ENCODE peak calls at places on chromosomes 4 and X, in five cellular contexts. M is suprapubic skin, O is HepG2, Y is GM12878, D is GM23338. Z is an unnamed sample.

GRCh38 chr4:53489279-53489889 is 101.9 kb downstream of the LNX1 start:
- DNase-seq in M (no peak), O (no peak), Y (no peak), D (no peak), Z (no peak)

GRCh38 chr4:127604949-127605709 is 27.6 kb upstream of the INTU start:
- DNase-seq in M (no peak), O (peak), Y (no peak), D (peak), Z (no peak)

GRCh38 chr4:169899295-169899694 is 126.9 kb downstream of the MFAP3L start:
- DNase-seq in M (no peak), O (no peak), Y (no peak), D (no peak), Z (no peak)

GRCh38 chr4:14168919-14169318 is 541.4 kb upstream of the BOD1L1 start:
- DNase-seq in M (no peak), O (no peak), Y (peak), D (no peak), Z (peak)

GRCh38 chrX:82141942-82142341 is 940.0 kb downstream of the SH3BGRL start:
- DNase-seq in M (no peak), O (no peak), Y (no peak), D (no peak), Z (no peak)

GRCh38 chrX:148259990-148260389 is 240.4 kb upstream of the AFF2 start:
- DNase-seq in M (no peak), O (no peak), Y (no peak), D (no peak), Z (no peak)

GRCh38 chr4:166816901-166817300 is 417.4 kb downstream of the SPOCK3 start:
- DNase-seq in M (no peak), O (no peak), Y (no peak), D (no peak), Z (no peak)

GRCh38 chr4:169909479-169909878 is 116.7 kb downstream of the MFAP3L start:
- DNase-seq in M (no peak), O (no peak), Y (no peak), D (no peak), Z (no peak)

GRCh38 chrX:150533863-150534262 is 34.6 kb upstream of the MTM1 start:
- DNase-seq in M (no peak), O (no peak), Y (no peak), D (no peak), Z (no peak)

GRCh38 chrX:19194285-19195242 is 72.3 kb upstream of the ADGRG2 start:
- DNase-seq in M (no peak), O (no peak), Y (peak), D (no peak), Z (no peak)

GRCh38 chrX:12702509-12703091 is 88.6 kb upstream of the PRPS2 start:
- DNase-seq in M (no peak), O (peak), Y (no peak), D (peak), Z (no peak)

GRCh38 chr4:30718021-30718888 is 1.9 kb upstream of the PCDH7 start:
- DNase-seq in M (no peak), O (no peak), Y (no peak), D (peak), Z (peak)

GRCh38 chr4:82372874-82373815 is 646 bp downstream of the HNRNPD start:
- DNase-seq in M (peak), O (peak), Y (peak), D (peak), Z (peak)
- TF ChIP-seq POLR2AphosphoS5 in M (no peak), O (no peak), Y (peak), D (no peak), Z (peak)

DNA sequence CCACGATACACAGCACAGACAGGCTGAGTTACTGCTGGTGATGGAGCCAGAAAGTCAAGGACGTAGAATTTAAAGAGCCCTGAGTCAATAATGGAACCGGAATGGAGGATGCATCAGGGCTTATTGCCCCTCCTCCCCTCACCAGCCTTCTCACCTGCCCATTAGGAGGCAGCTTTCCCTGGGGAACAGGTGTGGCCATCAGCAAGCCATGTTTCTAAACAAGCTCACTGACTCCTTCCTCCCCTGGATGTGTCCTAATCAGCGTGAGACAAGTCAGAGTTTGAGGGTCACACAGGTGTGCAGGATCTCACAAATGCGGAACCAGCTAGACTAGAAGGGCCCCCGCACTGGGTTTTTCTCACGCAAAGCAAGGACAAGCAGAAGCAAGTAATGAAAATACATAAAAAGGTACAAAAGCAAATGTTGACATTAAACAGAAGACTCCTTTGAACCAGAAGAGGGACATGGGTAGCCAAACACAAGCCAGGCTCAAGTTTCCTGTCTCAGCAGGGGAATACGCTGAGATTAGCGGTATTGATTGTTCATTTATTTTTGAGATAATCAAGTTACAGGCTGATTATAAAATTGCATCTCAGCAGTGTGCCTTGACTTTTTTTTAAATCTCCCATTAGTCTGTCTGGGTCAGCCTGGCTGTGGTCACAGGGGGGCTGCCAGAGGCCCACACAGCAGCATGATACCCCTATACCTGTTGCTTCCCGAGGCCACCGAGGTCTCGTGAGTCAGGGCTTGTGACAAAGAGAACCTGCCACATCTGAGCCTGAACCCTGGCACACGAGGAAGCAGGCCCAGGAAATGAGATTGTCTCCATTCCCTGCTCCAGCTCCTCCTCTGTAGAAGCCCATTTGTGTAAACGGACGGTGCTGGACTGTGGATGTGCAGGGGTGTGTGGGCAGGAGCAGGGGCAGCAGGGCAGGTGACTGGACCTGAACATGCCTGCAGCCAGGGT is 37.4 kb downstream of the CCKAR start:
- DNase-seq in M (no peak), O (no peak), Y (no peak), D (peak), Z (peak)
- TF ChIP-seq POLR2AphosphoS5 in M (no peak), O (no peak), Y (no peak), D (no peak), Z (peak)

GRCh38 chr4:140150886-140151699 is 2.9 kb downstream of the MAML3 start:
- DNase-seq in M (peak), O (no peak), Y (no peak), D (peak), Z (peak)

GRCh38 chr4:140150636-140150885 is 3.4 kb downstream of the MAML3 start:
- DNase-seq in M (peak), O (no peak), Y (no peak), D (no peak), Z (peak)

GRCh38 chr4:140151700-140152014 is 2.3 kb downstream of the MAML3 start:
- DNase-seq in M (peak), O (peak), Y (no peak), D (peak), Z (peak)

GRCh38 chr4:140152015-140152703 is 1.8 kb downstream of the MAML3 start:
- DNase-seq in M (peak), O (no peak), Y (no peak), D (peak), Z (peak)

DNA sequence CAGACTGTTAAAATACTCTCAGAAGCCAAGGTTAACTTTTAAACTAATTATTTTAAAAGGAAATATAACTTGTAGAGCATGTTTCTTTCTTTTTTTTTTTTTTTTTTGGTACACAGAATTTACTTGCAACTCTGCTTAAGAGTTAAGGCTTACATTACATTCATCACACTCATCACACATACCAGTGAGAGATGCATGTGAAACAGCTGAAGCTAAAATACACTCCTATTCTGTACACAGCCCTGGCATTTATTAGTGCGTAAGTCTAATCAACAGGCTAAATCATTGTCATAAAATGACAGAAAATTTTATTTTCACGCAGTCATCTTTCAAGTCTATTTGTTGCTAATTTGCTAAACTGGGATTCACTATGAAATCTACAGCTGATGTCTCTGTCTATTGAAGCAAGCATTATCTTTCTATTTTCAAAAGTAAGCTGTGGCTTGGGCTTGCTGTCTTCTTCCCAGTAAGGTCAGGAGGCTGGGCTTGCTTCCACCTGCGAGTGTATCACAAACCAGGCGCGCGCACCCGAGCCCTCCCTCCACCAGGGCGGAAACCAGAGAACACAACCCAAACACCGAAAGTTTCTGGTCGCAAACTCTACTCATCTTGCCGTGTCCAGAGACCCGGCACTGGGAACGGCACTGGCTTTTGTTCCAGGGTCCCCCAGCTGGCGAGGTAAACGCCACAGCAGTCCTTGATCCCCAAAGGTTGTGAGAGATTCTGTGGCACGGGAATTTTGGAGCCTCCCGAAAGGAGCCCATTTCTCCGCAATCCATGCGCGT is 3.9 kb downstream of the MAML3 start:
- DNase-seq in M (peak), O (no peak), Y (no peak), D (peak), Z (peak)
- TF ChIP-seq POLR2AphosphoS5 in M (no peak), O (no peak), Y (no peak), D (peak), Z (no peak)

DNA sequence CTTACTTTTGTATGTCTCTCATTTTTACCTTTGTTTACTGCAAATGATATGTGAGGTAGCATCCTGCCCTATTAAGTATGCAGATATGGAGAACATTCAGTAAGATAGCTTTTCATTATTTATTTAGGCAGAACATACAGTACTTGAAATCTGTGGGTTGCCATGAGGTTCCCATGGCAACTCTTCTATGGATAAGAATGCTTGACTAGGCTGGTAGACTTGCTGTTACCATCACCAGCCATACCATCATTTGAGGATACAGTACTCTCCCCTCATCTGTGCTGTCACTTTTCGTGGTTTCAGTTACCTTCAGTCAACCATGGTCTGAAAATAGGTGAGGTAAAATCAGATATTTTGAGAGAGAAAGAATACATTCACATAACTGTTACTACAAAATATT is 56.7 kb downstream of the NAF1 start:
- DNase-seq in M (no peak), O (no peak), Y (no peak), D (peak), Z (no peak)
- TF ChIP-seq POLR2AphosphoS5 in M (no peak), O (no peak), Y (no peak), D (no peak), Z (no peak)

GRCh38 chr4:112702892-112703291 is 65.9 kb downstream of the LARP7 start:
- DNase-seq in M (no peak), O (no peak), Y (no peak), D (no peak), Z (no peak)

GRCh38 chr4:112706840-112707207 is 69.9 kb downstream of the LARP7 start:
- DNase-seq in M (no peak), O (no peak), Y (no peak), D (no peak), Z (no peak)

GRCh38 chr4:112704322-112704721 is 67.4 kb downstream of the LARP7 start:
- DNase-seq in M (no peak), O (no peak), Y (no peak), D (no peak), Z (no peak)

GRCh38 chr4:112708772-112709171 is 71.8 kb downstream of the LARP7 start:
- DNase-seq in M (no peak), O (no peak), Y (no peak), D (no peak), Z (no peak)

DNA sequence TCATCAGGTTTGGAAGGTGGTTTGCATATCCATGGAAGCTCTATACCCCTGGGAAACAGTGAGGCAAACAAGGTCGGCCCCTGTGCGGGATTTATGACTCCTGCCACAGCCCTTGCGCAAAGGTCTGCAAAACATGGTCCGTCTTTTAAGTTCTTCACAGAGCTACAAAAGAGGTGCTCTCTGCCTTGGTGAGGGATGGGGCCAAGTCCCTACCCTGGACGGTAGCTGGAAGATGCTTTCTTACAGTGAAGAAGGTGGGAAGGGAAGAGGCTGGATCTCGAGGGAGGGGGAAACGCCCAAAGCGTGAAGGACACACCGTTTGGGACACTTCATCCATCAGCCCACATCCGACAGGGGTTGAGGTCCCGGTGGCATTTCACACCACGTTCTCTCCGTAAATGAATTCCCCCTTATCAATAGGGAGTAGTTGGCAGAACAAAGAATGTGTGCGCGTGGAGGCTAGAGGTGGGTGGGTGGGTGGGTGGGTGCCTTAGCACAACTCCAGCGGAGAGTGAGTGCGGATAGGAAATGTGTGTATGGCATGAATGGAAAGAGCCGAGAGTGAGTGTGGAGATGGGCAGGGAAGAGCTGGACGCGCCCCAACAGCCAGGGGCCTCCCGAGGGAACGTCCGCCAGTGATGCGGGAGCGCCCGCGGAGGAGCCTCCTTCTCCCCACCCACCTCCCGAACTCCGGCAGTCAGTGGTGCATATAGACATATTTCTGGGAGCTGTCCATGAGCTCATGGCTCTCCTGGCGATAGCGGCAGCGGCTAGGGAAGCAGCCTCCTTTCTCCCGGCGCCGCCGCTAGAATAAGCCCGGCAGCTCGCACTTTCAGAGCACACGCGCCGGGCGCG is 68.3 kb downstream of the LARP7 start:
- DNase-seq in M (peak), O (peak), Y (no peak), D (peak), Z (peak)
- TF ChIP-seq POLR2AphosphoS5 in M (no peak), O (no peak), Y (no peak), D (peak), Z (no peak)

DNA sequence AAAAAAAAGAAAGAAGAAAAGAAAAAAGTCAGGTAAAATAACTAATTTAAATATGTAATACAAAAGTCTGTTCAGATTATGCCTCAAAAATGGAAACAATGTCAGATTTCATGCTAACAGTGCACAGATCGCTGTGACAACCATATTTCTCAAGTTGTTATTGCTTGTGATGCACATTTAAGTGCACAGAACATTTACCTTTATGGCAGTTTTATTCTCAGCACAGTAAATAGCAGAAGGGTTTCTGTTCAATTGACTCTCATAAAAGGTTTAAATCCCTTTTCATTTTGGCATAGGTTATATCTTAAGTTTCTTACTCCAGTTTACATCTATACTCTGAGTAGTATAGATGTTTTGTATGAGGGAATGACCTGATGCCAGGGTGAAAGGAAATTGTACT is 247.8 kb downstream of the FSTL5 start:
- DNase-seq in M (no peak), O (no peak), Y (no peak), D (no peak), Z (no peak)
- TF ChIP-seq POLR2AphosphoS5 in M (no peak), O (no peak), Y (no peak), D (no peak), Z (no peak)

Z was measured in stomach.